ENCODE peak calls at places on chromosomes 3 and 15, in nine cellular contexts. D is aorta, T is upper lobe of left lung, P is HepG2, R is SK-N-SH, E is tibial artery, F is fibroblast of lung, B is Panc1, Y is breast epithelium. L is an unnamed sample.
A peak's percentile ranks its signal among the peaks of the same experiment; 100 is the strongest.

GRCh38 chr3:116517308-116517707 is 72.0 kb upstream of the LSAMP start:
- DNase-seq in E (no peak), Y (no peak), D (no peak), B (no peak), R (no peak), T (no peak), P (no peak), F (peak; percentile 19), L (no peak)

GRCh38 chr3:47731066-47731465 is 50.6 kb downstream of the SMARCC1 start:
- DNase-seq in F (no peak), P (no peak), T (no peak), D (no peak), Y (no peak), R (no peak), E (no peak), B (no peak), L (no peak)

GRCh38 chr3:52277071-52277964 is 1.1 kb downstream of the WDR82 start:
- DNase-seq in E (peak; percentile 87), F (peak; percentile 68), Y (peak; percentile 49), B (no peak), R (peak; percentile 77), P (peak; percentile 55), T (peak; percentile 83), D (peak; percentile 89), L (no peak)

GRCh38 chr3:55487376-55488241 is 503 bp upstream of the WNT5A start:
- DNase-seq in Y (peak; percentile 49), B (no peak), E (no peak), F (peak; percentile 67), P (no peak), R (peak; percentile 74), D (no peak), T (peak; percentile 40), L (peak; percentile 56)

GRCh38 chr3:194672876-194673275 is 885 bp upstream of the LSG1 start:
- DNase-seq in D (no peak), P (no peak), F (no peak), B (no peak), Y (no peak), R (no peak), T (no peak), E (no peak), L (no peak)

GRCh38 chr15:56805466-56806146 is 72.3 kb upstream of the ZNF280D start:
- DNase-seq in D (no peak), P (no peak), E (no peak), F (peak; percentile 82), Y (no peak), R (no peak), T (no peak), B (peak; percentile 48), L (no peak)

GRCh38 chr3:41608267-41608822 is 353.6 kb downstream of the ULK4 start:
- DNase-seq in T (no peak), R (no peak), P (no peak), Y (no peak), B (no peak), E (no peak), F (no peak), D (no peak), L (no peak)

GRCh38 chr15:63514533-63514943 is 10.1 kb downstream of the USP3 start:
- DNase-seq in B (peak; percentile 55), Y (no peak), D (no peak), F (peak; percentile 96), R (no peak), T (peak; percentile 62), P (peak; percentile 76), E (no peak), L (no peak)

GRCh38 chr3:188021502-188022040 is 132.4 kb upstream of the LPP start:
- DNase-seq in T (no peak), P (peak; percentile 85), F (peak; percentile 87), E (no peak), R (no peak), D (no peak), B (no peak), Y (no peak), L (no peak)

GRCh38 chr3:122555275-122556071 is 8.6 kb downstream of the PARP9 start:
- DNase-seq in R (no peak), F (no peak), Y (no peak), E (no peak), P (no peak), B (no peak), D (no peak), T (no peak), L (no peak)

GRCh38 chr3:46922871-46923558 is 45.5 kb downstream of the PTH1R start:
- DNase-seq in B (no peak), D (peak; percentile 37), R (no peak), E (peak; percentile 61), P (no peak), Y (no peak), T (no peak), F (no peak), L (no peak)

GRCh38 chr3:125055165-125055912 is 458 bp downstream of the HEG1 start:
- DNase-seq in T (no peak), F (no peak), B (no peak), D (peak; percentile 64), E (no peak), P (no peak), R (peak; percentile 87), Y (no peak), L (no peak)

GRCh38 chr3:53258600-53259426 is 3.0 kb upstream of the TKT start:
- DNase-seq in D (peak; percentile 1), Y (no peak), P (peak; percentile 47), E (no peak), T (no peak), B (no peak), R (no peak), F (no peak), L (no peak)

GRCh38 chr15:92316586-92317295 is 76.9 kb upstream of the ST8SIA2 start:
- DNase-seq in D (no peak), P (no peak), Y (no peak), R (no peak), B (no peak), T (no peak), E (no peak), F (no peak), L (no peak)

GRCh38 chr3:66162766-66163165 is 58.0 kb upstream of the SLC25A26 start:
- DNase-seq in B (no peak), T (no peak), R (no peak), P (no peak), D (no peak), F (no peak), E (no peak), Y (no peak), L (no peak)

GRCh38 chr15:70575251-70576227 is 187.8 kb downstream of the UACA start:
- DNase-seq in T (no peak), P (no peak), F (no peak), Y (no peak), B (no peak), R (no peak), E (peak; percentile 42), D (no peak), L (peak; percentile 11)
- H3K4me3 ChIP-seq in T (no peak overlapping the region), P (no peak overlapping the region), F (no peak overlapping the region), Y (no peak overlapping the region), B (no peak overlapping the region), R (no peak overlapping the region), E (no peak overlapping the region), D (no peak overlapping the region), L (no peak overlapping the region)

GRCh38 chr3:40534283-40534682 is 9.5 kb downstream of the ZNF621 start:
- DNase-seq in D (no peak), R (no peak), B (no peak), E (no peak), F (no peak), T (no peak), P (no peak), Y (no peak), L (no peak)
- H3K9me3 ChIP-seq in D (peaks cover 22% of the 10 kb centered on the region), R (no peaks in the 10 kb centered on the region), B (peaks cover 29% of the 10 kb centered on the region), E (peaks cover 3% of the 10 kb centered on the region), F (no peaks in the 10 kb centered on the region), T (no peaks in the 10 kb centered on the region), P (no peaks in the 10 kb centered on the region), Y (peaks cover 36% of the 10 kb centered on the region), L (peaks cover 14% of the 10 kb centered on the region)

DNA sequence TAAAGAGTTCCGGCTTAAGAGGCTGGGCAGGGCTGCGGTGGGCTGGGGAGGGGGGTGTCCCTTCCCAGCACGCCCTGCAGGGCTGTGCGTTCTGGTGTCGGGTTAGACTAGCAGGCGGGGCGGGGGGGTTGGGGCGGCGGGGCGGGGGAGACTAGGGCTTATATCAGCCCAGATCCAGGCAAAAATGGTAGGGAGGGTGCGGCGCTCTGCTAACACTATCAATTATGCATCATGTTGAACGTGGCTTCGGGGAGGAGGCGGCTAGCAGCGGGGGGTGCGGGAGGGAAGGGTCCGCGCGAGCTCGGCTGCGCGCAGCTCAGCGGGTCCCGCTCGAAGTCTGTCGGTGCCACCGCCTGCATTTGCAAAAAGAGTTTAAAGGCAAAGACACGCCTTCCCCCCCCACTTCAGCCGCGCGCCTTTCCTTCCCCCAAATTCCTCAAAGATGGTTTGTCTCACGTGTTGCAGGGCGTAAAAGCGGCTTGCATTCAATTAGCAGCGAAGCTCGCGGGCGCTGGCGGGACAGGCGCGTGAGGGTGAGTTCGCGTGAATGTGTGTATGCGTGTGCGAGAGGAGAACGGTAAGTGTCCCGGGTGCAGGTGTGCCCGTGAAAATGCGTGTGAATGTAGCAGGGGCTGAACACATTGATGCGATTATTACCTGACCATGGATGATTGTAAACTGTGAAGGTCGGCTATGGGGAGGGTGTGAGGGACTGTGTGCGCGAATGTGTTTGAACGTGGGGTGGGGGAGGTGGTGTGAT is at the start of gene ISLR2:
- DNase-seq in B (no peak), R (peak; percentile 87), E (no peak), F (no peak), P (no peak), T (no peak), D (no peak), Y (no peak), L (peak; percentile 65)
- H3K4me3 ChIP-seq in B (peak within 1 kb of the TSS; percentile 44), R (peak within 1 kb of the TSS; percentile 41), E (no peak within 1 kb of the TSS), F (no peak within 1 kb of the TSS), P (no peak within 1 kb of the TSS), T (no peak within 1 kb of the TSS), D (no peak within 1 kb of the TSS), Y (peak within 1 kb of the TSS; percentile 31), L (peak within 1 kb of the TSS; percentile 29)

GRCh38 chr3:136698361-136698760 is 53.8 kb downstream of the STAG1 start:
- DNase-seq in R (no peak), B (no peak), D (no peak), E (no peak), T (no peak), P (no peak), F (no peak), Y (no peak), L (no peak)

GRCh38 chr3:136694321-136694720 is 57.9 kb downstream of the STAG1 start:
- DNase-seq in D (no peak), E (no peak), F (no peak), P (no peak), B (no peak), R (no peak), Y (no peak), T (no peak), L (no peak)

GRCh38 chr3:136703429-136703828 is 48.7 kb downstream of the STAG1 start:
- DNase-seq in P (no peak), T (no peak), D (no peak), Y (no peak), B (no peak), E (no peak), F (no peak), R (no peak), L (no peak)

DNA sequence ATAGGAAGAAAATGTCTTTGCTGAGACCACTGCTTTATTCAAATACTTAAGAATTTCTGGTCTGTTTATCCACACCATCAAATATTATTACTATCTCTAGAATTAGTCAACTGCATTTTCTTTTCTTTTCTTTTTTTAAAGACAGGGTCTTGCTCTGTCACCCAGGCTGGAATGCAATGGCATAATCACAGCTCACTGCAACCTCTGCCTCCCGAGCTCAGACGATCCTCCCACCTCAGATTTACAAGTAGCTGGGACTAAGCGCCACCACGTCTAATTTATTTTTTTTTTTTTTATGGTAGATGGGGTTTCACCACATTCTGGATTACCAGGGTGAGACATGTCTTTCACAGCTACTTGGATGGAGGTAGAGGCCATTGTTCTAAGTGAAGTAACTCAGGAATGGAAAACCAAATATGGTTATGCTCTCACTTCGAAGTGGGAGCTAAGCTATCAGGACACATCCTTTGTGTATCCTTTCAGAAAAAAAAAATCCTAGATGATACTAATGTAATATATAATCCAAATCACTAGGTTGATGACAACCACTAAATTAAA is 52.8 kb downstream of the STAG1 start:
- DNase-seq in R (no peak), F (no peak), Y (no peak), B (no peak), E (no peak), D (no peak), T (no peak), P (no peak), L (no peak)
- H3K9me3 ChIP-seq in R (no peaks in the 10 kb centered on the region), F (no peaks in the 10 kb centered on the region), Y (no peaks in the 10 kb centered on the region), B (no peaks in the 10 kb centered on the region), E (no peaks in the 10 kb centered on the region), D (no peaks in the 10 kb centered on the region), T (no peaks in the 10 kb centered on the region), P (peaks cover 19% of the 10 kb centered on the region), L (no peaks in the 10 kb centered on the region)

L was measured in suprapubic skin.